ENCODE peak calls at places on chromosomes 4 and X, in seven cellular contexts. R is PC-3, F is GM23338, C is GM23248, X is SK-N-SH, T is HCT116, V is neural progenitor cell. G is an unnamed sample.

GRCh38 chr4:1567519-1567807 is 116.7 kb downstream of the FAM53A start:
- DNase-seq in R (no peak), F (no peak), C (no peak), X (no peak), T (no peak), V (no peak), G (no peak)

GRCh38 chrX:1464282-1465131 is 11.8 kb upstream of the ASMTL start:
- DNase-seq in R (no peak), F (no peak), C (no peak), X (no peak), T (no peak), V (no peak), G (no peak)

GRCh38 chr4:170190265-170190664 is 100.5 kb upstream of the AADAT start:
- DNase-seq in R (peak; percentile 30), F (no peak), C (no peak), X (no peak), T (no peak), V (no peak), G (no peak)

GRCh38 chrX:150414228-150414627 is 51.1 kb downstream of the MAMLD1 start:
- DNase-seq in R (no peak), F (no peak), C (no peak), X (no peak), T (no peak), V (no peak), G (no peak)

GRCh38 chrX:115642895-115643530 is 82.0 kb downstream of the PLS3 start:
- DNase-seq in R (peak; percentile 75), F (peak; percentile 34), C (peak; percentile 48), X (peak; percentile 48), T (peak; percentile 15), V (peak; percentile 44), G (peak; percentile 75)

GRCh38 chr4:53601251-53601764 is 10.0 kb upstream of the LNX1 start:
- DNase-seq in R (peak; percentile 46), F (peak; percentile 83), C (peak; percentile 36), X (peak; percentile 41), T (no peak), V (peak; percentile 66), G (no peak)

GRCh38 chrX:52346462-52347165 is 22.2 kb upstream of the XAGE2 start:
- DNase-seq in R (peak; percentile 84), F (no peak), C (peak; percentile 49), X (no peak), T (peak; percentile 43), V (no peak), G (no peak)

GRCh38 chr4:151961456-151961855 is 200.6 kb upstream of the GATB start:
- DNase-seq in R (no peak), F (no peak), C (no peak), X (no peak), T (no peak), V (no peak), G (no peak)

GRCh38 chr4:8538703-8539567 is 41.3 kb upstream of the GPR78 start:
- DNase-seq in R (peak; percentile 96), F (no peak), C (peak; percentile 95), X (no peak), T (peak; percentile 81), V (no peak), G (no peak)

GRCh38 chr4:104447346-104447745 is 47.3 kb downstream of the CXXC4 start:
- DNase-seq in R (no peak), F (no peak), C (no peak), X (no peak), T (no peak), V (no peak), G (no peak)

GRCh38 chr4:183426507-183426906 is 17.9 kb upstream of the CDKN2AIP start:
- DNase-seq in R (no peak), F (no peak), C (no peak), X (no peak), T (no peak), V (no peak), G (no peak)

GRCh38 chr4:141711211-141711610 is 74.8 kb downstream of the IL15 start:
- DNase-seq in R (peak; percentile 61), F (peak; percentile 43), C (peak; percentile 74), X (no peak), T (no peak), V (peak; percentile 16), G (peak; percentile 37)

GRCh38 chr4:36244257-36245084 is at the start of gene ARAP2:
- DNase-seq in R (peak; percentile 87), F (peak; percentile 74), C (peak; percentile 21), X (peak; percentile 19), T (peak; percentile 61), V (peak; percentile 80), G (peak; percentile 90)

GRCh38 chr4:183960021-183960420 is 54.9 kb downstream of the STOX2 start:
- DNase-seq in R (peak; percentile 40), F (peak; percentile 70), C (peak; percentile 11), X (peak; percentile 78), T (no peak), V (peak; percentile 86), G (peak; percentile 39)

GRCh38 chrX:129749069-129749468 is 10.3 kb downstream of the XPNPEP2 start:
- DNase-seq in R (no peak), F (no peak), C (peak; percentile 39), X (no peak), T (no peak), V (no peak), G (no peak)

DNA sequence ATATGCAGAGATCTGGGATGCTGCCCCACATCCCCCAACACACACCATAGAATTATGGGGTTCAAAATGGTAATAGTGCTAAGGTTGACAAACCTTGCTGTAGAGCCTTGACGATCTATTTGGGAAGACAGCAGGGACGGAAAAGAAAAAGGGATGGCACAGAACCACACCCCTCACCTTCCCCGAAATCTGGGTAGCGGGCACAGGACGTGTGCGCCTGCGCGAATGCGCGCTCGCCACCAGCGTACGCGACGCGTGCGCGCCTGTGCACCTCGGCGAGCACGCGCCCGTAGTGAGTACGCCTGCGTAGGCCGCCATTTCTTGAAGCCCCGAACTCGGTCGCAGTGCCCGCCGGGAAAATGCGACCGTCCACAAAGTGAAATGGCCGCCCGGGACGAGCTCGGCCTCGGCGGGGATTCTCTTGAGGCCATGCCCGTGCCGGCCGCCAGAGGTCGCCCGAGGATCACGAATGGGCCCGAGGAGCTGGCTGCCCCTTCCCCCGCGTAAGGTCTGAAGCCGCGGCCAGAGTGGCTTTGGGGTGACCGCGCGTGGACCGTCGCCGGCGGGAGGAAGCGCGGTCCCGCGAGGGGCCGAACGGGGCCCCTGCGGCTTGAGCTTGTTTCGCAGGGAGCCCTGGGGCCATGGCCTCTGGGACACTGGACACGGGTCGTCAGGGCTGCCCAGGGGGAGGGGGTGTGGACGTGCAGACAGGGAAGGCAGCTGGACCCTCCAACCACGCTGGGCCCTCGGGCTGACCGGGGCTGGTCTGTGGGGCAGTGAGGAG is 43.7 kb downstream of the ZNF185 start:
- DNase-seq in R (peak; percentile 72), F (peak; percentile 89), C (peak; percentile 96), X (peak; percentile 96), T (peak; percentile 77), V (peak; percentile 95), G (peak; percentile 95)
- H3K4me3 ChIP-seq in R (peak overlapping the region; percentile 46), F (peak overlapping the region; percentile 63), C (peak overlapping the region; percentile 90), X (peak overlapping the region; percentile 60), T (peak overlapping the region; percentile 71), V (peak overlapping the region; percentile 54), G (no peak overlapping the region)

DNA sequence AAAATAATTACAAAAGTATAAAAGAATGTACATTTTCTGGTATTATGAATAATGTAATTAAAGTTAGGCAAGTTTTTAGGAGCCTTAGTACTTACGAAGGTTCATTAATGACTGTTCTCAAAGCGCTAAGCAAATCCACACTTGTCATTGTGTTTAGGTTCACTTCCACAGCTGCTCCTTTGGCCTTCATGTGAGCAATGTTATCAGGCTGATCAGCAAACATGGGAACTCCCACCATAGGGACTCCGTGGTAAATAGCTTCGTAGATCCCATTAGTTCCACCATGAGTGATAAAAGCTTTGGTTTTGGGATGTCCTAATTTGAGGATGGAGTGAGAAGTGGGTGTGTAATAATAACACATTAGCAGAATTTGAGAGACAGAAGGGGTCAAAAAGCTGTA is 45.1 kb downstream of the UGT2A2 start:
- DNase-seq in R (no peak), F (no peak), C (no peak), X (no peak), T (no peak), V (no peak), G (peak; percentile 7)
- TF ChIP-seq EZH2phosphoT487 in R (no peak), F (no peak), C (no peak), X (no peak), T (no peak), V (no peak), G (no peak)

GRCh38 chrX:39809326-39809725 is 288.4 kb downstream of the BCOR start:
- DNase-seq in R (peak; percentile 84), F (no peak), C (peak; percentile 85), X (no peak), T (no peak), V (no peak), G (no peak)

GRCh38 chrX:39808471-39808917 is 289.3 kb downstream of the BCOR start:
- DNase-seq in R (peak; percentile 32), F (peak; percentile 24), C (peak; percentile 78), X (peak; percentile 38), T (no peak), V (no peak), G (peak; percentile 35)

GRCh38 chrX:39813631-39814246 is 284.0 kb downstream of the BCOR start:
- DNase-seq in R (peak; percentile 48), F (no peak), C (peak; percentile 74), X (peak; percentile 71), T (no peak), V (no peak), G (peak; percentile 45)

GRCh38 chrX:39810901-39811300 is 286.9 kb downstream of the BCOR start:
- DNase-seq in R (no peak), F (no peak), C (no peak), X (no peak), T (no peak), V (no peak), G (no peak)

GRCh38 chrX:39811391-39811790 is 286.4 kb downstream of the BCOR start:
- DNase-seq in R (no peak), F (no peak), C (no peak), X (no peak), T (no peak), V (peak; percentile 93), G (no peak)
- H3K4me2 ChIP-seq in R (no peak overlapping the region), F (no peak overlapping the region), C (no peak overlapping the region), X (no peak overlapping the region), T (no peak overlapping the region), V (no peak overlapping the region), G (no peak overlapping the region)

GRCh38 chr4:121764303-121764701 is 662 bp downstream of the SMIM43 start:
- DNase-seq in R (no peak), F (no peak), C (no peak), X (no peak), T (no peak), V (no peak), G (no peak)

GRCh38 chr4:121769341-121769740 is 4.4 kb upstream of the SMIM43 start:
- DNase-seq in R (no peak), F (no peak), C (no peak), X (no peak), T (no peak), V (no peak), G (no peak)

GRCh38 chr4:121764702-121765367 is at the start of gene SMIM43:
- DNase-seq in R (no peak), F (peak; percentile 66), C (peak; percentile 51), X (peak; percentile 32), T (no peak), V (peak; percentile 69), G (peak; percentile 32)

GRCh38 chr4:121765941-121766538 is 1.1 kb upstream of the SMIM43 start:
- DNase-seq in R (no peak), F (peak; percentile 57), C (no peak), X (no peak), T (no peak), V (peak; percentile 20), G (no peak)

DNA sequence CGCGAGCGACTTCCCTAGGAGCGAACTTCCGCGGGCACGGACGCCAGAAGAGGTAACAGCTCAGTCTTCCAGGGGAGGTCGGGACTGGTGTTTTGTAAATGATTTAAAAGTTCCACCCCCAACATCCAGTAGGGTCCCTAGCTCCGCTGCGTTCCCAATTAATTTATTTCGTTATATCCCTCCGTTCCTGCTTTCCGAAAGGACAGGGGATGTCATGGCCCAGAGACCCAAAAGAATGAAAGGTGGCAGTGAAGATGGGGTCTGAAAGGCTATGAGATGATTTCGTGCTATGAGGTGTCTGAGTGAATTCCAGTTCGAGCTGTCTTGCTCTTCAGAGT is 373 bp upstream of the SMIM43 start:
- DNase-seq in R (no peak), F (no peak), C (no peak), X (no peak), T (no peak), V (no peak), G (no peak)
- H3K4me3 ChIP-seq in R (no peak overlapping the region), F (peak overlapping the region; percentile 80), C (peak overlapping the region; percentile 75), X (peak overlapping the region; percentile 59), T (no peak overlapping the region), V (peak overlapping the region; percentile 74), G (peak overlapping the region; percentile 39)

G was measured in hepatocyte.